ENCODE peak calls at places on chromosomes 13 and 19, in four cellular contexts. D is SJSA1, Y is A673, F is aorta. W is an unnamed sample.
A peak's percentile ranks its signal among the peaks of the same experiment; 100 is the strongest.

GRCh38 chr13:28843594-28843993 is 23.5 kb downstream of the MTUS2 start:
- DNase-seq in D (no peak), Y (no peak), F (no peak), W (no peak)

GRCh38 chr19:4327252-4327876 is 11.3 kb downstream of the STAP2 start:
- DNase-seq in D (peak; percentile 39), Y (peak; percentile 90), F (peak; percentile 69), W (no peak)

GRCh38 chr13:21528616-21529015 is 69.5 kb upstream of the ZDHHC20 start:
- DNase-seq in D (peak; percentile 86), Y (peak; percentile 40), F (no peak), W (peak; percentile 64)

GRCh38 chr13:108363651-108364050 is 94.1 kb downstream of the TNFSF13B start:
- DNase-seq in D (no peak), Y (no peak), F (no peak), W (no peak)

GRCh38 chr13:99103536-99103935 is 97.1 kb upstream of the UBAC2 start:
- DNase-seq in D (no peak), Y (peak; percentile 41), F (no peak), W (no peak)

GRCh38 chr19:38155453-38155852 is 68.6 kb downstream of the DPF1 start:
- DNase-seq in D (no peak), Y (peak; percentile 38), F (no peak), W (no peak)

GRCh38 chr19:42355896-42356295 is 30.5 kb downstream of the MEGF8 start:
- DNase-seq in D (no peak), Y (no peak), F (no peak), W (no peak)

GRCh38 chr19:43767316-43767715 is 12.6 kb upstream of the SMG9 start:
- DNase-seq in D (no peak), Y (no peak), F (peak; percentile 49), W (no peak)

GRCh38 chr13:113840541-113841354 is 23.1 kb downstream of the GAS6 start:
- DNase-seq in D (no peak), Y (no peak), F (peak; percentile 47), W (no peak)

GRCh38 chr19:52566121-52566520 is 4.0 kb upstream of the ZNF701 start:
- DNase-seq in D (no peak), Y (no peak), F (no peak), W (no peak)

GRCh38 chr13:98749501-98749900 is 3.0 kb downstream of the SLC15A1 start:
- DNase-seq in D (no peak), Y (no peak), F (no peak), W (peak; percentile 81)

GRCh38 chr19:32459199-32459865 is 53.8 kb downstream of the DPY19L3 start:
- DNase-seq in D (no peak), Y (no peak), F (no peak), W (no peak)

GRCh38 chr19:56106397-56106849 is 14.7 kb downstream of the ZNF787 start:
- DNase-seq in D (no peak), Y (no peak), F (no peak), W (no peak)

GRCh38 chr19:50710094-50710493 is 9.5 kb downstream of the SHANK1 start:
- DNase-seq in D (no peak), Y (peak; percentile 52), F (no peak), W (no peak)

GRCh38 chr19:35331551-35332214 is 2.7 kb downstream of the CD22 start:
- DNase-seq in D (no peak), Y (no peak), F (no peak), W (no peak)

GRCh38 chr13:29593605-29594297 is 1.7 kb downstream of the SLC7A1 start:
- DNase-seq in D (no peak), Y (no peak), F (no peak), W (no peak)

GRCh38 chr19:17052439-17052838 is 22.8 kb downstream of the HAUS8 start:
- DNase-seq in D (no peak), Y (peak; percentile 68), F (no peak), W (no peak)

GRCh38 chr13:35768126-35768525 is 291.6 kb upstream of the MAB21L1 start:
- DNase-seq in D (no peak), Y (no peak), F (no peak), W (no peak)

GRCh38 chr13:23087884-23088283 is 92.9 kb upstream of the SGCG start:
- DNase-seq in D (no peak), Y (peak; percentile 48), F (no peak), W (no peak)

GRCh38 chr13:74657765-74658164 is 523.6 kb upstream of the KLF12 start:
- DNase-seq in D (no peak), Y (no peak), F (no peak), W (no peak)

DNA sequence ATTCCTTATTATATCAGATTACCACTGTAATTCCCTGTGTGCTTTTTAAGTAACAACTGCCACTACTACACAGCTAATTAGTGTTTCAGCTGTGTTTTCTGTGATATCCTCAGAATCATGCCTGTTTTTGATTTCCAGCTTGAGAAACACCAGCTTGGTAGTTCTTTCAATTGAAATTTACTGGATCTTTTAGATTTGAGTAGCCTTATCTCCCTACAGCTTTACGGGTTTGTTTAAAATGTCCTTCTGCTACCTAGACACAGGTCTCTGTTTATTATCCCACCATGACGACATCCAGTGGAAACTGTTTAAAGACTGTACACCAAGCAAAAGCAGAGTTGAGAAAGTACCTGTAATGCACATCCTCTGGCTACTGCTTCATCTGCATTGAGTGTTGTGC is 12.1 kb downstream of the HSPH1 start:
- DNase-seq in D (no peak), Y (no peak), F (no peak), W (no peak)
- H3K36me3 ChIP-seq in D (peaks cover 94% of the 10 kb centered on the region), Y (peaks cover 98% of the 10 kb centered on the region), F (peaks cover 4% of the 10 kb centered on the region), W (peaks cover 5% of the 10 kb centered on the region)

GRCh38 chr19:21750586-21751128 is 16.7 kb downstream of the ZNF100 start:
- DNase-seq in D (no peak), Y (no peak), F (no peak), W (no peak)
- H3K36me3 ChIP-seq in D (peaks cover 37% of the 10 kb centered on the region), Y (peaks cover 27% of the 10 kb centered on the region), F (no peaks in the 10 kb centered on the region), W (no peaks in the 10 kb centered on the region)

DNA sequence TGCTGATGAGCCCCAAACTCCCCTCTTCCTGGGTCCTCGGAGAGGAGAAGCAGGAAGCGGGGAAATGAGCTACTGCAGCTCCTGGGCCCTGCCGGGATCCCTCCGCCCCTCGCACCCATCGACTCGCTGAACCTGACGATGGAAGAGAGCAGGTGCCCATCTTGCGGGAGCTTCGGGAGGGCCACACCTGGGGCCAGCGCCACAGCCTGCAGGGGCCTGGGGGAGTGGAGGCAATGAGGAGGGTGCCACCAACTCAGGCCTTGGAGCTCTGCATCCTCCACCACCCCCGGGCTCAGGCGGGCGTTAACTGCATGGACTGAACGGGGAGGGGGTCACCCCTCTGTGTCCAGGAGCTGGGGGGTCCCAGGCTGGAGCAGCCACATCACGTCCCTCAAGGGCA is 8.3 kb downstream of the TCF3 start:
- DNase-seq in D (no peak), Y (no peak), F (no peak), W (no peak)
- H3K36me3 ChIP-seq in D (peaks cover 72% of the 10 kb centered on the region), Y (peaks cover 86% of the 10 kb centered on the region), F (no peaks in the 10 kb centered on the region), W (peaks cover 23% of the 10 kb centered on the region)

DNA sequence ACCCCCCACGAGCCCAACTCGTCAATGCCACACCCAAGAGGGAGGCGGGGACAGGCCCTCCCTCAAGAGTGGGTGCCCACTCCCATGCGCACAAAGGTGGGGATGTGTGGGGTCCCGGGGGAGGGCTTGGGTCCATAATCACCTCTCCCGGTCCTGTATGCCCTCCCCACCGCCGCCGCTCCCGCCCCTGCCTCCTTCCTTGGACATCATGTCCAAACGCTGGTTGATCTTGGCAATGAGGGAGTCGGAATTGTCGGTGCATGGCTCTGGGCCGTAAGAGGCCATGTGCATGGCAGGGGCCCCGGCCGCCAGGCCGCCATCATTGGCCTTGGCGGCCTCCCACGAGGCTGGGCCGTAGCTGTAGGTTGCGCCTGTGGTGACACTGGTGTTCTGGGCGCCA is 5.9 kb downstream of the AKAP8 start:
- DNase-seq in D (no peak), Y (no peak), F (no peak), W (no peak)
- H3K36me3 ChIP-seq in D (peaks cover 79% of the 10 kb centered on the region), Y (peaks cover 42% of the 10 kb centered on the region), F (no peaks in the 10 kb centered on the region), W (peaks cover 41% of the 10 kb centered on the region)

W was measured in BJ.